ENCODE peak calls at places on chromosomes 16 and 17, in four cellular contexts. Z is OCI-LY7; D is activated effector memory CD4-positive, alpha-beta T cell treated with anti-CD3 and anti-CD28 coated beads, Interleukin-2, amount 50 U/mL, for 16 hours; I is T-helper 2 cell. N is an unnamed sample.
A peak's percentile ranks its signal among the peaks of the same experiment; 100 is the strongest.

GRCh38 chr16:14244344-14245010 is 173.4 kb downstream of the MRTFB start:
- DNase-seq in I (no peak), Z (no peak), D (no peak), N (no peak)

GRCh38 chr17:12579245-12579644 is 86.4 kb upstream of the MYOCD start:
- DNase-seq in D (no peak), I (no peak), Z (no peak), N (no peak)

GRCh38 chr16:48617711-48618148 is 7.8 kb upstream of the N4BP1 start:
- DNase-seq in I (no peak), D (no peak), Z (no peak), N (no peak)

GRCh38 chr16:66620419-66620775 is 15.9 kb downstream of the CMTM3 start:
- DNase-seq in D (no peak), I (no peak), Z (no peak), N (no peak)

GRCh38 chr17:13885550-13885949 is 183.8 kb upstream of the COX10 start:
- DNase-seq in I (no peak), Z (no peak), D (no peak), N (no peak)

GRCh38 chr17:81707725-81708646 is 4.1 kb upstream of the SLC25A10 start:
- DNase-seq in I (no peak), Z (no peak), D (peak; percentile 61), N (no peak)

GRCh38 chr16:17397499-17397891 is 73.3 kb downstream of the XYLT1 start:
- DNase-seq in Z (no peak), I (no peak), D (no peak), N (no peak)

GRCh38 chr17:38844261-38844757 is 9.2 kb downstream of the RPL23 start:
- DNase-seq in Z (peak; percentile 37), D (no peak), I (no peak), N (no peak)

GRCh38 chr16:70769761-70770160 is 31.2 kb downstream of the VAC14 start:
- DNase-seq in Z (no peak), I (no peak), D (no peak), N (no peak)

GRCh38 chr16:50448522-50448921 is 79.7 kb upstream of the BRD7 start:
- DNase-seq in I (no peak), D (no peak), Z (no peak), N (peak; percentile 73)

GRCh38 chr16:1958715-1959268 is 546 bp upstream of the NDUFB10 start:
- DNase-seq in I (no peak), D (peak; percentile 64), Z (no peak), N (no peak)

GRCh38 chr16:19130852-19131808 is 17.4 kb downstream of the ITPRIPL2 start:
- DNase-seq in Z (peak; percentile 37), I (no peak), D (no peak), N (no peak)

GRCh38 chr17:3896108-3897099 is 3.6 kb upstream of the CAMKK1 start:
- DNase-seq in Z (peak; percentile 77), I (no peak), D (no peak), N (no peak)

GRCh38 chr16:27237229-27238015 is 31.1 kb downstream of the NSMCE1 start:
- DNase-seq in I (peak; percentile 52), Z (peak; percentile 53), D (peak; percentile 91), N (no peak)